ENCODE peak calls at places on chromosomes 4 and X, in six cellular contexts. B is PC-3, O is ovary, J is suprapubic skin, C is foreskin keratinocyte, Y is lung. V is an unnamed sample. For H3K27me3, the result is how much of the 10 kb centered on the place peaks cover.

GRCh38 chr4:11496313-11496956 is 67.7 kb upstream of the HS3ST1 start:
- DNase-seq in C (peak), Y (no peak), J (no peak), B (peak), O (no peak), V (no peak)

GRCh38 chrX:78527263-78527662 is 131.9 kb downstream of the RTL3 start:
- DNase-seq in J (no peak), B (peak), O (no peak), Y (no peak), C (peak), V (no peak)

GRCh38 chr4:37732787-37733186 is 46.6 kb upstream of the RELL1 start:
- DNase-seq in C (no peak), B (no peak), O (no peak), Y (no peak), J (no peak), V (no peak)

GRCh38 chrX:37872303-37872655 is 24.9 kb upstream of the DYNLT3 start:
- DNase-seq in B (no peak), Y (no peak), C (no peak), O (no peak), J (no peak), V (no peak)

GRCh38 chr4:129355529-129355928 is 259.6 kb downstream of the C4orf33 start:
- DNase-seq in B (peak), J (no peak), O (no peak), C (peak), Y (no peak), V (no peak)

GRCh38 chr4:16627999-16628398 is 270.4 kb downstream of the LDB2 start:
- DNase-seq in C (peak), Y (no peak), O (no peak), B (peak), J (no peak), V (no peak)

GRCh38 chrX:44922980-44923379 is 50.0 kb downstream of the KDM6A start:
- DNase-seq in J (no peak), O (no peak), Y (no peak), C (no peak), B (no peak), V (no peak)

GRCh38 chr4:51931461-51931860 is 88.5 kb downstream of the DCUN1D4 start:
- DNase-seq in O (no peak), Y (no peak), J (no peak), C (no peak), B (no peak), V (no peak)

GRCh38 chr4:98967916-98968315 is 27.6 kb upstream of the METAP1 start:
- DNase-seq in B (no peak), O (no peak), C (no peak), J (no peak), Y (no peak), V (no peak)

GRCh38 chr4:56727150-56727549 is 46.1 kb upstream of the HOPX start:
- DNase-seq in J (no peak), B (peak), C (no peak), O (no peak), Y (no peak), V (no peak)

GRCh38 chr4:73341454-73341853 is 62.6 kb upstream of the ALB start:
- DNase-seq in C (peak), J (no peak), O (peak), B (peak), Y (no peak), V (peak)

DNA sequence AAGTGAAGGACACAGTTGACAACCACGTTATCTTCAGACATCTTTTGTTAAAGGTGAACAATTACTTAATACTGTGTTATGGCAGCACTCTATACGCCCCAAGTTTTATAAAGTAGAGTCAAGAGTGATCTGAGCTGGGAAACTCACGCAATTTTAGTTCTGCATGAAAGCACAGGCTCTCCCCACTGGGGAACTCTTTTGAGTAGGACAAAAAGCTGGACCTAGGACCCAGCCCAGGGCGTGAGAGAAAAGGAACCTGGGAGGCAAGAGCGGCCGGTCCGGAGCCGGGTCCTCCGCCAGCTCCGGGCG is 152.6 kb upstream of the SLC4A4 start:
- DNase-seq in J (no peak), C (no peak), O (no peak), B (no peak), Y (no peak), V (no peak)
- H3K27me3 ChIP-seq in J (under half), C (half or more), O (under half), B (under half), Y (under half), V (half or more)

GRCh38 chrX:18650662-18651061 is 21.2 kb downstream of the RS1 start:
- DNase-seq in Y (no peak), B (no peak), C (no peak), J (no peak), O (no peak), V (no peak)
- H3K27me3 ChIP-seq in Y (under half), B (under half), C (under half), J (under half), O (under half), V (under half)

GRCh38 chr4:112514449-112515277 is 1.3 kb downstream of the NEUROG2 start:
- DNase-seq in O (no peak), C (no peak), B (no peak), Y (no peak), J (no peak), V (peak)
- H3K27me3 ChIP-seq in O (under half), C (half or more), B (half or more), Y (under half), J (half or more), V (half or more)

GRCh38 chr4:100632163-100632562 is 114.3 kb upstream of the EMCN start:
- DNase-seq in B (no peak), J (no peak), Y (no peak), C (no peak), O (no peak), V (no peak)
- H3K27me3 ChIP-seq in B (under half), J (under half), Y (under half), C (under half), O (under half), V (under half)

DNA sequence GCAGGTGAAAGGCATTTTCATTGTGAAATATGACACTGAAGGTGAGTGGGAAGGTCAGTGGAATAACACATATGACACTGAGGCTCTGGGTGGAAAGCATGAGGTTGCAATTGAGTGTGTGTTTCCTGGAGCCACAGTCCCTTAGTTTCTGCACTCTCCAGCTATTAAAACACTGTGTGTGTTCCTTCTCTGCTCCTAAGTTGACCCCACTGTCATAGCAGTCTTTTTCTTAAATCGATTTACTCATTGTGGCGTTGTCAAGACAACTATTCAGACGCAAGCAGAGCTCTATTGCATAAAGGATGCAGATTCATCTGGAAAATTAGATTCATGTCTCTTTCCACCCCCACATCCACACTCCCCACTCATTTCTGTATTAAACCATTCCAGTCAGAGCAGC is 154.3 kb upstream of the NUDT10 start:
- DNase-seq in C (no peak), J (no peak), Y (no peak), O (no peak), B (no peak), V (no peak)
- H3K27me3 ChIP-seq in C (under half), J (under half), Y (under half), O (under half), B (under half), V (under half)

GRCh38 chr4:80184053-80184790 is 13.1 kb upstream of the PRDM8 start:
- DNase-seq in Y (peak), C (peak), J (peak), O (peak), B (peak), V (peak)

GRCh38 chr4:80183196-80184052 is 13.9 kb upstream of the PRDM8 start:
- DNase-seq in O (peak), C (peak), Y (no peak), J (no peak), B (no peak), V (peak)

GRCh38 chr4:80185787-80186548 is 11.3 kb upstream of the PRDM8 start:
- DNase-seq in Y (no peak), C (peak), O (peak), J (no peak), B (no peak), V (no peak)

GRCh38 chr4:80186666-80187065 is 10.6 kb upstream of the PRDM8 start:
- DNase-seq in J (no peak), C (no peak), O (no peak), Y (no peak), B (no peak), V (no peak)

DNA sequence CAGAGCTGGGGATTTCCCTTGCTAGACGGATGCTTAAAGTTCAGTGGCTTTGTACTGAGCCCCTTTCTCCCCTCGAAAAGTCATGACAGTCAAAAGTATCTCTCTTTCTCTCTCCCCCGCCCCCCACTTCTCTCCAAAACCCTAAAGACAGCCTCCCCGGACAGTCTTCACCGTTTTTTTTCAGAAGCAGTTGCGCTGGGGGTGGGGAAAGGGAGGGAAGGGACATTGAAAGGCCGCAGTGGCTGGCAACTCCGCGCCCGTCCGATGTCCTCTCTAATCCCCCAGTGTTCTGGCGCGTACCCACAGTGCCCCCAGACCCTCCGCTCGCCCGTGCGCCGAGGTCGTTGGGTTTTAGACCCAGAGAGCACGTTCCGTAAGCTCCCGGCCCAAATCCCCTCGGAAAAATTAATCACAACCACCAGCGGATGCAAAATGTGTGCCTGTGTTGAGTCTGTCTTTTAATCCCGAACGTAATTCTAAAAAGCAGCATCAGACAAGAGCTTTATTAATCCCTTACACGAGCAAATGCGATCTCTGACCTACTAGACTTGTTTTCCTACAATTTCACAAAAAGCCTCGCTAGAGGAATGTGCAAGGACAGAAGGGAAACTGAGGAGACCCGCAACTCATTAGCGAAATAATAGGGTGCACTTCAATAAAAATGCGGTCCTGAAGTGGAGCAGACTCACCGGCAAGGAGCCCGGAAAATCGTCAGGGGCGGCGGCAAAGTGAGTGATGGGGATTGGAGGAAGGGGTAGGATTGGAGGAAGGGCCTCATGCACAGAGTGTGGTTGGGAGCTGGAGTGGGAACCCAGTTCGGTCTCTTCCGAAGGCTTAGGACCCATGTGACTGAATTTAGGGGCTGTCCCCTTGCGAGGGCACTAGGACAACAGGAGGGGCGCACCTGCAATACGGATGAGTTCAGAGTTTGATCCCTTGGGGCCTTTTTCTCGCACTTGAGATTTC is 12.2 kb upstream of the PRDM8 start:
- DNase-seq in B (peak), C (peak), J (no peak), O (peak), Y (no peak), V (no peak)
- H3K27me3 ChIP-seq in B (under half), C (under half), J (half or more), O (under half), Y (under half), V (under half)

GRCh38 chr4:4922441-4922840 is 63.0 kb downstream of the MSX1 start:
- DNase-seq in Y (no peak), B (no peak), C (no peak), J (no peak), O (no peak), V (no peak)

GRCh38 chr4:4919926-4920325 is 60.5 kb downstream of the MSX1 start:
- DNase-seq in Y (no peak), C (no peak), B (peak), J (peak), O (no peak), V (no peak)

GRCh38 chr4:4918067-4918466 is 58.6 kb downstream of the MSX1 start:
- DNase-seq in O (no peak), B (no peak), J (no peak), Y (no peak), C (no peak), V (no peak)

GRCh38 chr4:4923208-4923607 is 63.7 kb downstream of the MSX1 start:
- DNase-seq in Y (no peak), B (no peak), C (no peak), J (no peak), O (no peak), V (no peak)

GRCh38 chr4:4921077-4921476 is 61.6 kb downstream of the MSX1 start:
- DNase-seq in Y (no peak), B (no peak), J (no peak), C (no peak), O (no peak), V (no peak)
- H3K27me3 ChIP-seq in Y (under half), B (under half), J (under half), C (under half), O (under half), V (under half)

DNA sequence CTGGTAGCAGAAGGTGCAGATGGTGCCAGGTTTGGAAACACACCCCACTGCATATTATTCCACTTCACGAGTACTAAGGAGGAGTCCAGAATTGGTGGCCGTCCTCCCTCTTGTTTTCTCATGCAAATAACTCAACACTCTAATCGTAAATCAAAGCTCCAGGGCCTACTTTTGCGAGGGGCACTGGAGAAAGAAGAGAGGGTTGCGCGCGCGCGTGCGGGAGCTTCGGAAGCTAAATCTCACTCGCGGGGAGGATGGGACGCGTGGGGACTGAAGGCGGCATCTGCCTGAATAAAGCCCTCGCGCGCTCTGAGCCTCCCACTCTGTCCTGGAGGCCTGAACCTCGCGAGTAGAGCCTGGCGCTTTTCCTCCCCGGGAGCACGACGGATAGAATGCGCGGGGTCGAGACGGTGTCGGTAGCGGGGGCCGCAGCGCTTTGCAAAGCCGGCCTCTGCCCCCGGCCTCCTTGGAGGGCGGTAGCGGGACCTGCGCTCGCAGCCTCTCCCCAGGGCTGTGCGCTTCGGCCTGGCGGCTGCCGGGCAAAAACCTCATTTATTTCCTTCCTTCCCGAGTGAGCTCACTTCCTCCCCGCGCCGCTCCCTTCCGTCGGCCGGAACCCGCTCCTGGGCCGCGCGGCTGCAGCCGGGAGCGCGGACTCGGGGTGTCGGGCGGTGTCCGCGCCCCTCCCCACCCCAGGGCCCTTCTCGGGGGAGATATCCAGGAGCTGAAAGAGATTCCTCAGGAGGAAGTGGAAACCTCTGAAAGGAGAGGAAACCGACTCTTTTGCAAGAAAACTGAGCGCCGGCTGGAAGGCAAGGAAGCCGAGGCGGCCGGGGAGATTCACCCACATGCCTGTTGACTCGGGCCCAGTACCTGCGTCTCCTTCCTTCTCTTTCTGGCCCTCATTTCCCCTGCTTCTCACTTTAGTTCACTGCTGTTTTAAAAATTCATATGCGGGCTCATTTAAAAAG is 20.7 kb downstream of the HAND2 start:
- DNase-seq in B (no peak), Y (no peak), O (peak), J (no peak), C (no peak), V (no peak)
- H3K27me3 ChIP-seq in B (under half), Y (under half), O (under half), J (half or more), C (under half), V (under half)